ENCODE peak calls at places on chromosome 10, in eight cellular contexts. I is substantia nigra; R is renal cortical epithelial cell; F is stimulated activated CD4-positive, alpha-beta T cell treated with anti-CD3 and anti-CD28 coated beads, Interleukin-15, amount 100 ng/mL, for 1 hour; S is stimulated activated naive CD8-positive, alpha-beta T cell treated with anti-CD3 and anti-CD28 coated beads, Interleukin-15, Interleukin-2, amounts not matched to agents 100 U/mL and 50 U/mL, for 24 hours; M is fibroblast of the conjunctiva; H is ACHN; N is LoVo. G is an unnamed sample.

GRCh38 chr10:130432271-130432670 is 296.1 kb downstream of the GLRX3 start:
- DNase-seq in I (no peak), R (no peak), M (no peak), H (no peak), S (no peak), F (no peak), N (no peak), G (no peak)

GRCh38 chr10:19426039-19426438 is 377.4 kb downstream of the MALRD1 start:
- DNase-seq in S (no peak), H (no peak), I (no peak), R (no peak), N (no peak), M (no peak), F (no peak), G (no peak)

GRCh38 chr10:4526426-4526825 is 299.6 kb upstream of the AKR1E2 start:
- DNase-seq in M (no peak), R (no peak), I (no peak), H (no peak), N (no peak), S (no peak), F (no peak), G (no peak)

GRCh38 chr10:31149835-31150512 is 118.3 kb upstream of the ZNF438 start:
- DNase-seq in F (no peak), N (no peak), M (no peak), R (peak), I (no peak), S (no peak), H (no peak), G (no peak)

GRCh38 chr10:119250641-119251314 is 43.4 kb downstream of the GRK5 start:
- DNase-seq in F (no peak), R (no peak), N (no peak), S (no peak), I (no peak), M (peak), H (peak), G (no peak)

GRCh38 chr10:17851611-17852010 is 42.5 kb downstream of the MRC1 start:
- DNase-seq in R (no peak), M (no peak), I (no peak), S (no peak), H (no peak), F (no peak), N (no peak), G (no peak)

GRCh38 chr10:58475322-58476277 is 37.1 kb upstream of the BICC1 start:
- DNase-seq in S (no peak), I (no peak), H (peak), F (no peak), M (no peak), R (peak), N (no peak), G (no peak)

GRCh38 chr10:88117227-88117626 is 253.8 kb downstream of the PTEN start:
- DNase-seq in N (no peak), I (no peak), S (peak), R (no peak), F (peak), H (no peak), M (no peak), G (peak)

GRCh38 chr10:1171182-1171581 is 115.0 kb downstream of the WDR37 start:
- DNase-seq in I (no peak), H (no peak), F (no peak), M (no peak), S (no peak), R (no peak), N (no peak), G (no peak)

GRCh38 chr10:110629680-110630191 is 14.4 kb upstream of the RBM20 start:
- DNase-seq in I (no peak), N (peak), F (no peak), M (no peak), S (no peak), H (no peak), R (peak), G (no peak)

GRCh38 chr10:102643346-102644065 is 773 bp upstream of the TRIM8 start:
- DNase-seq in R (peak), F (no peak), M (peak), H (peak), I (peak), N (peak), S (peak), G (peak)